ENCODE peak calls at places on chromosomes 3 and 15, in seven cellular contexts. T is HepG2, V is GM12878, S is H1, F is GM12892, H is K562, Z is SK-N-SH. C is an unnamed sample.

GRCh38 chr3:152243301-152243711 is 25.4 kb upstream of the MBNL1 start:
- DNase-seq in S (no peak), V (peak; percentile 74), H (peak; percentile 70), F (no peak), Z (no peak), T (peak; percentile 10), C (no peak)

GRCh38 chr3:147572970-147573340 is 163.8 kb downstream of the ZIC1 start:
- DNase-seq in Z (no peak), H (no peak), F (no peak), S (no peak), T (no peak), V (no peak), C (no peak)

GRCh38 chr15:69608661-69609060 is 156.0 kb downstream of the RPLP1 start:
- DNase-seq in F (no peak), T (no peak), S (no peak), V (no peak), H (no peak), Z (no peak), C (no peak)

GRCh38 chr15:79010278-79010677 is 65.4 kb upstream of the CTSH start:
- DNase-seq in Z (no peak), F (no peak), V (no peak), T (no peak), H (no peak), S (no peak), C (no peak)

GRCh38 chr15:59237854-59238252 is 31.2 kb downstream of the LDHAL6B start:
- DNase-seq in T (no peak), S (no peak), V (peak; percentile 74), Z (no peak), H (no peak), F (no peak), C (no peak)

GRCh38 chr3:156463123-156463522 is 91.8 kb downstream of the SSR3 start:
- DNase-seq in V (no peak), H (no peak), S (no peak), F (no peak), T (no peak), Z (no peak), C (no peak)

GRCh38 chr3:99945328-99945995 is 127.8 kb downstream of the CMSS1 start:
- DNase-seq in Z (no peak), H (no peak), F (no peak), T (no peak), S (no peak), V (no peak), C (no peak)

GRCh38 chr15:29151111-29151857 is 118.3 kb downstream of the NSMCE3 start:
- DNase-seq in V (no peak), F (no peak), S (no peak), T (no peak), Z (no peak), H (no peak), C (no peak)

GRCh38 chr3:39241502-39241901 is 38.3 kb downstream of the CX3CR1 start:
- DNase-seq in H (no peak), T (no peak), V (no peak), F (no peak), Z (no peak), S (no peak), C (no peak)

GRCh38 chr3:57583544-57583943 is 13.6 kb downstream of the ARF4 start:
- DNase-seq in F (no peak), V (no peak), S (no peak), T (no peak), H (peak; percentile 11), Z (no peak), C (no peak)

GRCh38 chr3:115085197-115085865 is 61.8 kb downstream of the ZBTB20 start:
- DNase-seq in F (no peak), S (no peak), Z (no peak), T (no peak), H (no peak), V (no peak), C (no peak)

GRCh38 chr15:43920815-43921214 is 94.0 kb downstream of the WDR76 start:
- DNase-seq in F (no peak), H (no peak), V (no peak), T (no peak), S (no peak), Z (no peak), C (no peak)

GRCh38 chr3:102090646-102091045 is 241.3 kb downstream of the NFKBIZ start:
- DNase-seq in T (no peak), F (no peak), Z (no peak), V (no peak), S (no peak), H (no peak), C (no peak)

GRCh38 chr3:197463279-197463678 is 92.5 kb downstream of the BDH1 start:
- DNase-seq in F (no peak), H (no peak), T (no peak), Z (no peak), V (no peak), S (no peak), C (no peak)

GRCh38 chr3:152083058-152083457 is 185.7 kb upstream of the MBNL1 start:
- DNase-seq in T (no peak), S (no peak), V (no peak), F (no peak), Z (no peak), H (no peak), C (no peak)

GRCh38 chr3:126399348-126399730 is 4.6 kb downstream of the CFAP100 start:
- DNase-seq in T (no peak), V (peak; percentile 64), Z (no peak), H (no peak), S (no peak), F (no peak), C (no peak)

GRCh38 chr15:77187751-77188464 is 117.0 kb upstream of the TSPAN3 start:
- DNase-seq in F (no peak), Z (no peak), S (no peak), T (no peak), V (peak; percentile 73), H (no peak), C (no peak)

GRCh38 chr3:98626151-98626550 is 32.7 kb upstream of the CPOX start:
- DNase-seq in T (no peak), Z (no peak), F (no peak), S (no peak), V (no peak), H (no peak), C (no peak)

GRCh38 chr15:73800662-73801345 is 47.7 kb upstream of the INSYN1 start:
- DNase-seq in F (no peak), Z (no peak), H (no peak), V (no peak), S (no peak), T (no peak), C (no peak)

GRCh38 chr3:28476194-28476593 is 127.6 kb upstream of the AZI2 start:
- DNase-seq in V (peak; percentile 5), H (peak; percentile 11), S (no peak), T (peak; percentile 23), Z (peak; percentile 58), F (peak; percentile 1), C (peak; percentile 3)

GRCh38 chr15:93987068-93987467 is 244.3 kb upstream of the MCTP2 start:
- DNase-seq in H (no peak), F (no peak), Z (no peak), T (no peak), V (no peak), S (no peak), C (no peak)

GRCh38 chr15:80386151-80386550 is 18.0 kb upstream of the ARNT2 start:
- DNase-seq in T (no peak), Z (no peak), F (no peak), V (no peak), H (no peak), S (no peak), C (no peak)

GRCh38 chr15:80379671-80380070 is 24.5 kb upstream of the ARNT2 start:
- DNase-seq in V (no peak), Z (no peak), F (no peak), S (no peak), T (no peak), H (no peak), C (no peak)

GRCh38 chr15:80389370-80389769 is 14.8 kb upstream of the ARNT2 start:
- DNase-seq in V (no peak), Z (no peak), T (no peak), F (no peak), H (no peak), S (no peak), C (no peak)

GRCh38 chr15:80382285-80382684 is 21.9 kb upstream of the ARNT2 start:
- DNase-seq in T (no peak), F (no peak), H (no peak), V (no peak), S (no peak), Z (no peak), C (no peak)

DNA sequence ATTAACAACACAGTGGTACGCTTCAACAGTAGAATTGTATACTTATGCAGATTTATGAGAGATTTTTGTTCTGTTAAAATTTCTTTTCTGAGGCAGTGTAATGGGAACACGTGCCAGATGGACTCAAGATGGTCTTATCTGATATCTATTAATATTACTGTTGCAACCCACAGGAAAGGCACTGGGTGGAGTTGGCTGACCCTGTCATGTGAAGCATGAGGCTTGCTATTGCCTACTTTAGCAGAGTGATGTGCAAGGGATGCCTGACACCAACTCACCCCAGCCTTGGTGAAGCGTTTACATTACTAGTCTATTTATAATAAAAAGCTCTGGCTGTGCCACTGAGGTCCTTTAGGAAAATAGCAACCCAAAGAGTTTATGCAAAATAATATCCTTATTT is 19.7 kb upstream of the ARNT2 start:
- DNase-seq in V (no peak), Z (peak; percentile 30), H (no peak), F (no peak), S (no peak), T (no peak), C (no peak)
- TF ChIP-seq TAF1 in V (no peak), Z (no peak), H (no peak), F (no peak), S (no peak), T (no peak), C (no peak)

DNA sequence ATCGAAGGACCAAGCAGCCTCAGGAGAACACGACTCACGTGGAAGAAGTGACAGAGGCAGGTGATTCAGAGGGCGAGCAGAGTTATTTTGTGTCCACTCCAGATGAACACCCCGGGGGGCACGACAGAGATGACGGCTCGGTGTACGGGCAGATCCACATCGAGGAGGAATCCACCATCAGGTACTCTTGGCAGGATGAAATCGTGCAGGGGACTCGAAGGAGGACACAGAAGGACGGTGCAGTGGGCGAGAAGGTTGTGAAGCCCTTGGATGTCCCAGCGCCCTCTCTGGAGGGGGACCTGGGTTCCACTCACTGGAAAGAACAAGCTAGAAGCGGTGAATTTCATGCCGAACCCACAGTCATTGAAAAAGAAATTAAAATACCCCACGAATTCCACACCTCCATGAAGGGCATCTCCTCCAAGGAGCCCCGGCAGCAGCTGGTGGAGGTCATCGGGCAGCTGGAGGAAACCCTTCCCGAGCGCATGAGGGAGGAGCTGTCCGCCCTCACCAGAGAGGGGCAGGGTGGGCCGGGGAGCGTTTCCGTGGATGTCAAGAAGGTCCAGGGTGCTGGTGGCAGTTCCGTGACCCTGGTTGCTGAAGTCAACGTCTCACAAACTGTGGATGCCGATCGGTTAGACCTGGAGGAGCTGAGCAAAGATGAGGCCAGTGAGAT is 26.0 kb downstream of the SYNM start:
- DNase-seq in T (no peak), Z (no peak), V (no peak), F (no peak), H (no peak), S (no peak), C (no peak)
- TF ChIP-seq POLR2AphosphoS5 in T (no peak), Z (no peak), V (no peak), F (no peak), H (no peak), S (no peak), C (no peak)

GRCh38 chr3:52128118-52128683 is 26.0 kb downstream of the POC1A start:
- DNase-seq in V (no peak), T (peak; percentile 84), S (no peak), F (no peak), Z (peak; percentile 76), H (peak; percentile 87), C (no peak)
- TF ChIP-seq TAF1 in V (no peak), T (no peak), S (no peak), F (no peak), Z (no peak), H (no peak), C (no peak)

GRCh38 chr15:67050062-67050461 is 15.3 kb upstream of the SMAD3 start:
- DNase-seq in T (no peak), V (no peak), S (no peak), F (no peak), H (no peak), Z (no peak), C (no peak)
- TF ChIP-seq POLR2AphosphoS5 in T (no peak), V (no peak), S (no peak), F (no peak), H (no peak), Z (no peak), C (no peak)

C was measured in GM12891.